ENCODE peak calls at places on chromosomes 1 and 21, in six cellular contexts. M is right lobe of liver, A is stomach, P is testis, I is H1, S is tibial nerve. Z is an unnamed sample.

GRCh38 chr1:197782719-197783328 is 7.5 kb upstream of the DENND1B start:
- DNase-seq in M (no peak), P (no peak), S (no peak), A (no peak), I (no peak), Z (no peak)

GRCh38 chr1:241918879-241919278 is 38.7 kb upstream of the BECN2 start:
- DNase-seq in P (no peak), A (no peak), I (no peak), M (no peak), S (no peak), Z (no peak)

GRCh38 chr1:40754201-40754600 is 29.4 kb upstream of the KCNQ4 start:
- DNase-seq in A (no peak), M (no peak), S (no peak), I (no peak), P (no peak), Z (no peak)

GRCh38 chr1:192892934-192893333 is 84.1 kb downstream of the RGS2 start:
- DNase-seq in P (no peak), M (no peak), S (no peak), A (no peak), I (no peak), Z (no peak)

GRCh38 chr1:42756956-42757891 is 9.6 kb downstream of the P3H1 start:
- DNase-seq in P (no peak), M (no peak), I (no peak), S (peak), A (peak), Z (no peak)

GRCh38 chr1:84377480-84378095 is 20.7 kb upstream of the DNASE2B start:
- DNase-seq in M (no peak), I (no peak), S (no peak), A (no peak), P (no peak), Z (peak)

GRCh38 chr21:42623684-42624083 is 29.7 kb upstream of the PDE9A start:
- DNase-seq in I (no peak), P (no peak), A (no peak), S (no peak), M (no peak), Z (no peak)

GRCh38 chr21:43340491-43341348 is 86.2 kb downstream of the SIK1 start:
- DNase-seq in P (no peak), A (peak), S (no peak), I (no peak), M (no peak), Z (no peak)

GRCh38 chr1:25650219-25650576 is 33.6 kb downstream of the MAN1C1 start:
- DNase-seq in A (no peak), S (no peak), I (no peak), P (no peak), M (no peak), Z (peak)

GRCh38 chr1:2472561-2473166 is 3.4 kb upstream of the PLCH2 start:
- DNase-seq in A (no peak), S (no peak), I (no peak), P (no peak), M (no peak), Z (no peak)

GRCh38 chr1:165851034-165851658 is 23.7 kb downstream of the UCK2 start:
- DNase-seq in P (no peak), A (no peak), S (no peak), M (no peak), I (no peak), Z (no peak)

GRCh38 chr21:45079351-45079750 is 5.0 kb downstream of the ADARB1 start:
- DNase-seq in P (no peak), A (no peak), I (no peak), S (no peak), M (no peak), Z (no peak)

GRCh38 chr1:235417101-235417697 is 50.0 kb downstream of the TBCE start:
- DNase-seq in I (peak), A (peak), P (peak), S (peak), M (peak), Z (peak)

GRCh38 chr1:205620269-205620668 is 11.5 kb downstream of the ELK4 start:
- DNase-seq in A (no peak), I (no peak), M (no peak), P (no peak), S (no peak), Z (no peak)

GRCh38 chr1:202152399-202152798 is 7.9 kb upstream of the ARL8A start:
- DNase-seq in M (no peak), S (no peak), A (no peak), P (no peak), I (no peak), Z (no peak)

GRCh38 chr1:239603530-239603929 is 217.2 kb downstream of the CHRM3 start:
- DNase-seq in A (no peak), S (no peak), M (no peak), I (no peak), P (no peak), Z (no peak)

GRCh38 chr1:34929497-34929852 is at the start of gene DLGAP3:
- DNase-seq in S (no peak), I (no peak), P (no peak), M (no peak), A (no peak), Z (no peak)

GRCh38 chr1:229170778-229171505 is 100.0 kb upstream of the RAB4A start:
- DNase-seq in I (no peak), M (no peak), A (no peak), P (no peak), S (no peak), Z (no peak)

DNA sequence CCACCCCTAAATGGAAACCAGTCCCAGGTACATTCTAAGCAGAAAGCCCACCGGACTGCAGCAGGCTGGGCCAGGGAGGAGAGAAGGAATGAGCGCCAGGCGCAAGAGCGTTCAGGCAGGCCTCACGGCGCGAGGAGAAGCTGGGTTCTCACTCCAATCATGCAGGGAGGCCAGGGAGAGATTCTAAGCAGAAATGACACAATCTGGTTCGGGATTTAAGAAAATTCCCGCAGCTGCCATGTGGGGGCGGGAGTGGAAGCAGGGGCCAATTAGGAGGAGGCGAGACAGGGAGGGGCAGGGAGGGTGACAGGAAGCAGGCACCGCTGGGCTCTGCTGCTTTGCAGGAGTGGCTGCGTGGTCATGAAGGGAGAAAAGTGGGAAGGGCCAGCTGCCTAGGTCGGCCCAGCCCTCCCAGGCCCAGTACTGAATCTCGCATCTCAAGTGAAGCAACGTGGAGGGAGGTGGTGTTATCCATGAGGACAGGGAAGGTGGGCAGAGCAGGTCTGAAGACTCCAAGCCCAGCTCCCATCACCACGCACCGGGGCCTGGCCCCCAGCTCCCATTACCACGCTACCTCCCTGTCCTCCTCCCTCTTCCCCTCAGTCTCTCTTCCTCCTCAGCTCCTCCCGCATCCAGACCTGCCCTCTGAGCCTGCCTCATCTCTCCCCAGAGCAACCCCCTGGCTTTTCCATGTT is 11.8 kb downstream of the NPHP4 start:
- DNase-seq in A (no peak), P (no peak), S (peak), M (no peak), I (peak), Z (peak)
- TF ChIP-seq CTCF in A (no peak), P (no peak), S (peak), M (no peak), I (peak), Z (no peak)

GRCh38 chr1:153081736-153082135 is 10.3 kb upstream of the SPRR2B start:
- DNase-seq in I (no peak), M (no peak), S (no peak), A (no peak), P (no peak), Z (no peak)
- TF ChIP-seq POLR2A in I (no peak), M (no peak), S (no peak), A (no peak), P (no peak), Z (no peak)

DNA sequence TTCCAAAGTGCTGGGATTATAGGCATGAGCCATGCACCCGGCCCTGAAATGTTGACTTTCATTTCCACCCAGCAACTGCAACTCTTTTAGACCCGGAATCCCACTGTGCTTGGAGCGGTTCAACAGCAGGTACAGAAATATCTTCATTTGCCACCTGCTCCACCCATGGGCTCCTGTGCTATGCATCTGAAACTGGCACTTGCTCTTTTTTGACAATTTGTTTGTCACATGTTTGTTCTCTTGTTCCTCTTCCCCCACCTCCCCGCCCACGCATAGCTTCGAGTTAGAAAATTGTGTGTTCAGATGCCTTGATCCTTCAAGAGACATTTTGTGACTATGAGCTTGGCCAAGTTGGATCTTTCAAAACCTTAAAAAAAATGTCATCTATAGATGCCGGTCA is 2.4 kb upstream of the IFNLR1 start:
- DNase-seq in S (no peak), P (no peak), M (no peak), A (no peak), I (no peak), Z (no peak)
- H3K27ac ChIP-seq in S (no peak), P (no peak), M (no peak), A (peak), I (no peak), Z (no peak)

GRCh38 chr1:94544706-94545490 is 3.3 kb upstream of the F3 start:
- DNase-seq in S (no peak), A (no peak), M (no peak), P (no peak), I (no peak), Z (no peak)
- TF ChIP-seq CTCF in S (peak), A (no peak), M (no peak), P (no peak), I (no peak), Z (no peak)

Z was measured in uterus.